ENCODE peak calls at places on chromosomes 11 and 22, in six cellular contexts. O is HFFc6; I is neural progenitor cell; A is AG09319; T is GM12865; G is CD8-positive, alpha-beta T cell. E is an unnamed sample.

GRCh38 chr11:43950323-43950855 is 8.0 kb downstream of the C11orf96 start:
- DNase-seq in O (no peak), I (no peak), A (no peak), T (no peak), G (no peak), E (no peak)

GRCh38 chr22:17920145-17920605 is 104.2 kb downstream of the MICAL3 start:
- DNase-seq in O (no peak), I (peak; percentile 59), A (no peak), T (no peak), G (no peak), E (no peak)

GRCh38 chr11:35968386-35969088 is 24.7 kb downstream of the LDLRAD3 start:
- DNase-seq in O (no peak), I (no peak), A (no peak), T (no peak), G (no peak), E (no peak)

GRCh38 chr11:35047179-35047578 is 91.8 kb upstream of the CD44 start:
- DNase-seq in O (no peak), I (no peak), A (no peak), T (no peak), G (peak; percentile 26), E (peak; percentile 38)

GRCh38 chr22:44603774-44604173 is 98.2 kb upstream of the PRR5 start:
- DNase-seq in O (no peak), I (no peak), A (no peak), T (no peak), G (no peak), E (no peak)

GRCh38 chr11:31262761-31263160 is 106.8 kb downstream of the DCDC1 start:
- DNase-seq in O (peak; percentile 29), I (no peak), A (no peak), T (no peak), G (no peak), E (no peak)

GRCh38 chr11:111417766-111418435 is 38.8 kb upstream of the POU2AF1 start:
- DNase-seq in O (no peak), I (no peak), A (peak; percentile 95), T (peak; percentile 95), G (no peak), E (peak; percentile 59)

GRCh38 chr11:2374456-2375201 is 2.5 kb upstream of the CD81 start:
- DNase-seq in O (no peak), I (no peak), A (no peak), T (no peak), G (no peak), E (no peak)

GRCh38 chr11:114308689-114309089 is 12.5 kb downstream of the NNMT start:
- DNase-seq in O (no peak), I (no peak), A (peak; percentile 68), T (no peak), G (no peak), E (no peak)

GRCh38 chr11:107719062-107719461 is 7.2 kb upstream of the SLN start:
- DNase-seq in O (no peak), I (no peak), A (no peak), T (no peak), G (no peak), E (no peak)

GRCh38 chr11:720642-721346 is 14.8 kb downstream of the EPS8L2 start:
- DNase-seq in O (no peak), I (peak; percentile 91), A (no peak), T (peak; percentile 60), G (no peak), E (no peak)

GRCh38 chr11:126465573-126466287 is 110.2 kb downstream of the ST3GAL4 start:
- DNase-seq in O (no peak), I (no peak), A (no peak), T (peak; percentile 68), G (no peak), E (peak; percentile 52)

GRCh38 chr22:34950480-34950879 is 115.5 kb upstream of the ISX start:
- DNase-seq in O (no peak), I (peak; percentile 21), A (no peak), T (no peak), G (no peak), E (no peak)

GRCh38 chr22:17268501-17269223 is 49.4 kb upstream of the ADA2 start:
- DNase-seq in O (no peak), I (peak; percentile 56), A (no peak), T (peak; percentile 48), G (no peak), E (no peak)

GRCh38 chr11:108340958-108341357 is 118.1 kb downstream of the ATM start:
- DNase-seq in O (no peak), I (no peak), A (no peak), T (no peak), G (no peak), E (no peak)

GRCh38 chr22:49323751-49324415 is 503.8 kb downstream of the BRD1 start:
- DNase-seq in O (no peak), I (no peak), A (no peak), T (no peak), G (no peak), E (no peak)

GRCh38 chr11:77213589-77214428 is 85.8 kb downstream of the MYO7A start:
- DNase-seq in O (no peak), I (no peak), A (no peak), T (no peak), G (no peak), E (no peak)

GRCh38 chr11:108825381-108825780 is 160.5 kb downstream of the DDX10 start:
- DNase-seq in O (no peak), I (no peak), A (no peak), T (no peak), G (no peak), E (no peak)

GRCh38 chr11:3957437-3957836 is 102.0 kb downstream of the STIM1 start:
- DNase-seq in O (no peak), I (no peak), A (no peak), T (no peak), G (no peak), E (no peak)

GRCh38 chr22:49551446-49551845 is 276.2 kb downstream of the BRD1 start:
- DNase-seq in O (no peak), I (no peak), A (no peak), T (no peak), G (no peak), E (no peak)

GRCh38 chr11:11998091-11998781 is 10.2 kb downstream of the DKK3 start:
- DNase-seq in O (peak; percentile 91), I (no peak), A (peak; percentile 52), T (peak; percentile 40), G (no peak), E (no peak)

GRCh38 chr11:71539017-71539416 is 1.2 kb downstream of the KRTAP5-8 start:
- DNase-seq in O (no peak), I (no peak), A (no peak), T (no peak), G (no peak), E (no peak)

GRCh38 chr11:6156628-6157367 is 13.3 kb downstream of the OR52B2 start:
- DNase-seq in O (no peak), I (no peak), A (no peak), T (peak; percentile 2), G (no peak), E (no peak)

GRCh38 chr22:34111210-34111824 is 191.0 kb upstream of the LARGE1 start:
- DNase-seq in O (no peak), I (peak; percentile 67), A (no peak), T (peak; percentile 57), G (no peak), E (no peak)

GRCh38 chr22:25382762-25383161 is 163.3 kb downstream of the CRYBB2 start:
- DNase-seq in O (no peak), I (no peak), A (no peak), T (no peak), G (no peak), E (no peak)
- TF ChIP-seq CTCF in O (peak; percentile 35), I (no peak), A (peak; percentile 5), T (peak; percentile 17), G (no peak), E (peak; percentile 37)

GRCh38 chr11:96155627-96156378 is 187.2 kb downstream of the MAML2 start:
- DNase-seq in O (peak; percentile 98), I (peak; percentile 18), A (peak; percentile 81), T (peak; percentile 86), G (no peak), E (peak; percentile 77)
- TF ChIP-seq CTCF in O (peak; percentile 67), I (no peak), A (peak; percentile 31), T (no peak), G (no peak), E (peak; percentile 32)

GRCh38 chr22:38823637-38824036 is 20.2 kb downstream of the NPTXR start:
- DNase-seq in O (no peak), I (no peak), A (no peak), T (no peak), G (no peak), E (no peak)

GRCh38 chr22:38826801-38827200 is 17.0 kb downstream of the NPTXR start:
- DNase-seq in O (no peak), I (no peak), A (no peak), T (no peak), G (no peak), E (no peak)

GRCh38 chr22:38826386-38826785 is 17.4 kb downstream of the NPTXR start:
- DNase-seq in O (no peak), I (no peak), A (no peak), T (no peak), G (no peak), E (no peak)

GRCh38 chr22:38823076-38823475 is 20.8 kb downstream of the NPTXR start:
- DNase-seq in O (no peak), I (no peak), A (no peak), T (no peak), G (no peak), E (no peak)

GRCh38 chr22:38824587-38824986 is 19.2 kb downstream of the NPTXR start:
- DNase-seq in O (peak; percentile 70), I (peak; percentile 94), A (peak; percentile 28), T (peak; percentile 66), G (peak; percentile 22), E (no peak)
- TF ChIP-seq CTCF in O (peak; percentile 62), I (peak; percentile 53), A (peak; percentile 46), T (peak; percentile 22), G (no peak), E (peak; percentile 36)

GRCh38 chr11:17354070-17354924 is 2.7 kb downstream of the NCR3LG1 start:
- DNase-seq in O (peak; percentile 78), I (peak; percentile 71), A (no peak), T (peak; percentile 75), G (peak; percentile 13), E (no peak)
- TF ChIP-seq CTCF in O (peak; percentile 90), I (peak; percentile 73), A (peak; percentile 70), T (peak; percentile 60), G (peak; percentile 68), E (peak; percentile 63)

GRCh38 chr11:61587951-61588695 is 7.2 kb upstream of the SYT7 start:
- DNase-seq in O (no peak), I (peak; percentile 76), A (no peak), T (peak; percentile 12), G (peak; percentile 29), E (no peak)
- TF ChIP-seq CTCF in O (no peak), I (peak; percentile 39), A (peak; percentile 26), T (no peak), G (no peak), E (no peak)